ENCODE peak calls at places on chromosomes 5 and 9, in six cellular contexts. M is brain microvascular endothelial cell; V is Right ventricle myocardium inferior; O is GM10248; F is cardiac muscle cell; L is CD4-positive, alpha-beta T cell. A is an unnamed sample.

GRCh38 chr5:151664694-151665583 is 21.8 kb downstream of the SPARC start:
- DNase-seq in M (no peak), V (no peak), O (no peak), F (no peak), L (no peak), A (no peak)

GRCh38 chr9:100099722-100100042 is 639 bp downstream of the INVS start:
- DNase-seq in M (no peak), V (no peak), O (peak), F (peak), L (no peak), A (no peak)

GRCh38 chr5:166340039-166340438 is 1951.4 kb upstream of the WWC1 start:
- DNase-seq in M (no peak), V (no peak), O (no peak), F (no peak), L (no peak), A (no peak)

GRCh38 chr9:38047301-38048251 is 21.5 kb downstream of the SHB start:
- DNase-seq in M (peak), V (peak), O (no peak), F (peak), L (no peak), A (peak)

GRCh38 chr9:5971740-5972139 is 43.7 kb downstream of the RANBP6 start:
- DNase-seq in M (no peak), V (no peak), O (no peak), F (no peak), L (no peak), A (no peak)

GRCh38 chr9:127437497-127438264 is 13.5 kb downstream of the ZNF79 start:
- DNase-seq in M (no peak), V (no peak), O (no peak), F (no peak), L (no peak), A (no peak)

GRCh38 chr5:57094753-57095683 is 78.8 kb upstream of the GPBP1 start:
- DNase-seq in M (peak), V (no peak), O (no peak), F (no peak), L (no peak), A (no peak)

GRCh38 chr9:84597131-84597530 is 72.4 kb upstream of the NTRK2 start:
- DNase-seq in M (no peak), V (no peak), O (peak), F (no peak), L (no peak), A (no peak)

GRCh38 chr5:98414938-98415337 is 358.5 kb upstream of the RGMB start:
- DNase-seq in M (peak), V (no peak), O (no peak), F (no peak), L (no peak), A (no peak)

GRCh38 chr9:79120533-79121315 is 451.0 kb upstream of the TLE4 start:
- DNase-seq in M (no peak), V (no peak), O (no peak), F (no peak), L (no peak), A (no peak)

GRCh38 chr5:176436641-176437040 is 11.5 kb upstream of the FAF2 start:
- DNase-seq in M (no peak), V (no peak), O (no peak), F (no peak), L (no peak), A (no peak)

GRCh38 chr5:157212307-157212706 is 31.7 kb downstream of the ITK start:
- DNase-seq in M (no peak), V (peak), O (no peak), F (no peak), L (no peak), A (no peak)

GRCh38 chr9:135582541-135582940 is 21.0 kb downstream of the PAEP start:
- DNase-seq in M (no peak), V (no peak), O (no peak), F (no peak), L (no peak), A (no peak)

GRCh38 chr9:22682536-22683392 is 236.1 kb downstream of the DMRTA1 start:
- DNase-seq in M (no peak), V (no peak), O (no peak), F (no peak), L (no peak), A (no peak)

GRCh38 chr5:170597109-170597741 is 93.4 kb downstream of the KCNIP1 start:
- DNase-seq in M (peak), V (no peak), O (no peak), F (no peak), L (no peak), A (no peak)

GRCh38 chr5:115484368-115484767 is 60.2 kb downstream of the FEM1C start:
- DNase-seq in M (no peak), V (no peak), O (no peak), F (no peak), L (no peak), A (no peak)

A was measured in anterior cingulate cortex.